ENCODE peak calls at places on chromosomes 13 and 19, in nine cellular contexts. P is breast epithelium, Z is tibial nerve, E is endothelial cell of umbilical vein, D is uterus, B is prostate gland, N is IMR-90, J is Peyer's patch, H is esophagus muscularis mucosa. V is an unnamed sample.

GRCh38 chr19:36032251-36033104 is at the start of gene CLIP3:
- DNase-seq in P (no peak), Z (no peak), E (peak; percentile 64), D (peak; percentile 87), B (no peak), N (peak; percentile 62), J (peak; percentile 57), H (no peak), V (peak; percentile 85)

GRCh38 chr13:35722438-35723060 is 246.1 kb upstream of the MAB21L1 start:
- DNase-seq in P (no peak), Z (no peak), E (no peak), D (peak; percentile 47), B (no peak), N (peak; percentile 59), J (no peak), H (no peak), V (no peak)

GRCh38 chr19:41064974-41065569 is 23.2 kb upstream of the CYP2A13 start:
- DNase-seq in P (no peak), Z (no peak), E (peak; percentile 32), D (no peak), B (no peak), N (peak; percentile 43), J (no peak), H (no peak), V (peak; percentile 52)

GRCh38 chr13:94620286-94620896 is 18.7 kb downstream of the GPR180 start:
- DNase-seq in P (no peak), Z (no peak), E (peak; percentile 52), D (no peak), B (no peak), N (peak; percentile 41), J (no peak), H (no peak), V (no peak)

GRCh38 chr13:25816239-25816638 is 235.6 kb downstream of the SHISA2 start:
- DNase-seq in P (no peak), Z (no peak), E (no peak), D (no peak), B (no peak), N (no peak), J (no peak), H (no peak), V (no peak)

GRCh38 chr13:111322001-111322915 is 1.8 kb downstream of the TEX29 start:
- DNase-seq in P (no peak), Z (no peak), E (no peak), D (no peak), B (no peak), N (no peak), J (peak; percentile 13), H (no peak), V (no peak)

GRCh38 chr13:44474122-44474910 is 100.7 kb downstream of the SERP2 start:
- DNase-seq in P (no peak), Z (no peak), E (peak; percentile 24), D (no peak), B (no peak), N (peak; percentile 17), J (no peak), H (no peak), V (no peak)

GRCh38 chr13:111114362-111115050 is 604 bp upstream of the ARHGEF7 start:
- DNase-seq in P (no peak), Z (no peak), E (peak; percentile 32), D (peak; percentile 51), B (peak; percentile 24), N (peak; percentile 43), J (no peak), H (peak; percentile 91), V (no peak)

GRCh38 chr13:113448885-113449692 is 4.2 kb downstream of the ADPRHL1 start:
- DNase-seq in P (peak; percentile 71), Z (no peak), E (no peak), D (peak; percentile 64), B (no peak), N (no peak), J (peak; percentile 89), H (no peak), V (no peak)

GRCh38 chr19:5155586-5156210 is 184.9 kb downstream of the PTPRS start:
- DNase-seq in P (no peak), Z (no peak), E (no peak), D (no peak), B (no peak), N (no peak), J (no peak), H (no peak), V (no peak)

GRCh38 chr19:5154129-5154798 is 185.4 kb downstream of the KDM4B start:
- DNase-seq in P (no peak), Z (no peak), E (no peak), D (peak; percentile 19), B (no peak), N (no peak), J (peak; percentile 72), H (no peak), V (no peak)

GRCh38 chr19:5154799-5155426 is 185.7 kb downstream of the PTPRS start:
- DNase-seq in P (no peak), Z (no peak), E (no peak), D (no peak), B (no peak), N (no peak), J (no peak), H (no peak), V (no peak)

GRCh38 chr19:5157186-5157585 is 183.4 kb downstream of the PTPRS start:
- DNase-seq in P (no peak), Z (no peak), E (no peak), D (no peak), B (no peak), N (no peak), J (no peak), H (no peak), V (no peak)

DNA sequence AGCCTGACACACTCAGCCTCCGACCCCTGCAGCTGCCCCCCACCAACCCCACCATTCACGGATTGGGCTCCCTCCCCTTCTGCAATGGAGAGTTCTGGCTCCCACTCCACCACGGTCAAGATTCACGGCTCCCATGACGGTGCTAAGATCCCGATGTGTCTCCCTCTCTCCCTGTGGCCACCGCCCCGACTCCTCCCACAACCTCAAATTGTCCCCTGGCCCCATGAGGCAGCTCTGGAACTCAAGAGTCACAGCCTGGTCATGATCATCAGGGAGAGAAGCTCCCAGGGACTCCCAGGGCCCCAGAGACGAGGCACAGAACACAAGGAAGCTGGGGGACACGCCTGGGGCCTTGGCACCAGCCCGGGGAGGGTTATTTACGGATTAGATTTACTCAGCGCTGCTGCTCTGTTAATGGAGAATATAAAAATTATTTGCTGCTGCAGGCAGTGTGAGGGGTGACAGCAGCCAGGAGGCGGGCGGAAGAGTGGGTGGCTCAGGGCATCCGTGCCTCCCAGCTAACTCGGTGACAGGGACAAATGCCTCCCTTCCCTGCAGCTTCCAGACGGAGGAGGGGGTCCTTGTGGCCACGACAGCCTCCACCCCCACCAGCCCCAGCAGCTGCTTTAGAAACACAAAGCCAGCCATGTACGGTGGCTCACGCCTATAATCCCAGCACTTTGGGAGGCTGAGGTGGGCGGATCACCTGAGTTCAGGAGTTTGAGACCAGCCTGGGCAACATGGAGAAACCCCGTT is 184.2 kb downstream of the PTPRS start:
- DNase-seq in P (no peak), Z (no peak), E (no peak), D (no peak), B (no peak), N (no peak), J (no peak), H (no peak), V (no peak)
- TF ChIP-seq POLR2A in P (no peak), Z (no peak), E (no peak), D (no peak), B (no peak), N (no peak), J (no peak), H (no peak), V (no peak)

GRCh38 chr13:100306444-100306999 is 217.6 kb downstream of the PCCA start:
- DNase-seq in P (no peak), Z (no peak), E (no peak), D (no peak), B (no peak), N (no peak), J (no peak), H (no peak), V (no peak)

GRCh38 chr13:100302391-100302790 is 213.5 kb downstream of the PCCA start:
- DNase-seq in P (no peak), Z (no peak), E (no peak), D (no peak), B (no peak), N (no peak), J (no peak), H (no peak), V (no peak)

GRCh38 chr13:100304241-100304640 is 215.3 kb downstream of the PCCA start:
- DNase-seq in P (no peak), Z (no peak), E (no peak), D (no peak), B (no peak), N (no peak), J (no peak), H (no peak), V (no peak)

GRCh38 chr13:100305398-100305797 is 216.5 kb downstream of the PCCA start:
- DNase-seq in P (no peak), Z (no peak), E (no peak), D (no peak), B (no peak), N (no peak), J (no peak), H (no peak), V (no peak)

GRCh38 chr13:100306042-100306441 is 217.1 kb downstream of the PCCA start:
- DNase-seq in P (no peak), Z (no peak), E (no peak), D (no peak), B (no peak), N (no peak), J (no peak), H (no peak), V (no peak)
- TF ChIP-seq POLR2A in P (no peak), Z (no peak), E (no peak), D (no peak), B (no peak), N (no peak), J (no peak), H (no peak), V (no peak)

GRCh38 chr13:73465629-73465974 is 406.8 kb downstream of the KLF5 start:
- DNase-seq in P (no peak), Z (no peak), E (no peak), D (no peak), B (no peak), N (peak; percentile 42), J (no peak), H (no peak), V (peak; percentile 5)
- TF ChIP-seq POLR2A in P (no peak), Z (no peak), E (no peak), D (no peak), B (no peak), N (no peak), J (peak; percentile 32), H (no peak), V (no peak)

DNA sequence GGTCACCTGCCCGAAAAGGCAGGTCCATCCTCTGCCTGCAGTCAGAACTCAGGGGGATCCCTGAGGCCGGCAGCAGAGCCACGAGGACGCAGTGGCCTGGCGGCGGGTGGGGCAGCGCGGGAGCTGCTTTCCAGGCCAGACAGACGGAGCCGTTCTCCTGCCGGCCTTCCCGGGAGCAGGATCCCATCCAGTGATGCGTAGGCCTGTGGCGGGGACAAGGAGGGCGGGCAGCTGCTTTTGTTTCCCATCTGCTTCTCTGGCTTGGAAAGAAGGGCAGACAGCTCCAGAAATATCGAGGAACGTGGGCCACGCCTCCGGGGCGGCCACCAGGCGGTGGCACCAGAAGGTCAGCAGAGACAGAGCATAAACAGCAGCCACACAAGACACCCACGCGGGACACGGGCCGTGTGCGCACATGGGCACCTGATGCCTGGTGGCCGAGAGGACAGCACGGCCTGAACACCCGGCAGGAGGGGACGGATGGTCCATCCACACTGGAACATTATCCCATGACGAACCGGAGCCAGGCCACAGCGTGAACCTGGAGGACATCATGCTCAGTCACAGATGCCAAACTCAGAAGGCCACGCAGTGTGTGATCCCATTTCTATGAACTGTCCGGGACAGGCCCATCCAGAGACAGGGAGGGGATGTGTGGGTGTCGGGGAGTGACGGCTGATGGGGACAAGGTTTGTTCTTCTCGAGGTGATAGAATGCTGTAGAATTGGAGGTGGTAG is 13.9 kb upstream of the MKNK2 start:
- DNase-seq in P (no peak), Z (no peak), E (no peak), D (no peak), B (no peak), N (no peak), J (no peak), H (no peak), V (no peak)
- TF ChIP-seq POLR2A in P (no peak), Z (no peak), E (no peak), D (no peak), B (no peak), N (no peak), J (no peak), H (no peak), V (no peak)

V was measured in H54.